ENCODE peak calls at places on chromosomes 4 and X, in seven cellular contexts. L, G, D, A, N, T and C are unnamed samples.

GRCh38 chr4:101366331-101366730 is 19.0 kb upstream of the PPP3CA start:
- DNase-seq in N (no peak), D (no peak), L (no peak), T (peak), A (no peak), G (no peak), C (no peak)

GRCh38 chr4:48787031-48787430 is 7.0 kb upstream of the FRYL start:
- DNase-seq in D (no peak), T (no peak), L (no peak), A (peak), N (no peak), G (no peak), C (no peak)

GRCh38 chr4:52659016-52659721 is at the start of gene USP46:
- DNase-seq in A (peak), G (peak), N (peak), D (peak), L (peak), T (peak), C (peak)

GRCh38 chr4:147428583-147428982 is 52.3 kb upstream of the EDNRA start:
- DNase-seq in G (no peak), L (no peak), D (no peak), N (no peak), A (no peak), T (no peak), C (no peak)

GRCh38 chrX:12770440-12770839 is 20.8 kb upstream of the PRPS2 start:
- DNase-seq in D (no peak), G (no peak), L (no peak), T (peak), N (no peak), A (no peak), C (no peak)

GRCh38 chr4:80070880-80071620 is 2.0 kb downstream of the ANTXR2 start:
- DNase-seq in T (peak), L (peak), N (no peak), A (no peak), D (no peak), G (no peak), C (no peak)

GRCh38 chr4:22029803-22030202 is 81.2 kb upstream of the KCNIP4 start:
- DNase-seq in L (no peak), A (no peak), G (no peak), N (peak), T (no peak), D (no peak), C (no peak)

GRCh38 chrX:73400136-73400748 is 46.6 kb upstream of the CDX4 start:
- DNase-seq in T (no peak), G (no peak), A (no peak), D (no peak), L (no peak), N (no peak), C (no peak)

GRCh38 chrX:48938721-48939416 is 18.5 kb downstream of the OTUD5 start:
- DNase-seq in T (no peak), D (no peak), G (no peak), A (no peak), N (no peak), L (no peak), C (no peak)